ENCODE peak calls at places on chromosomes 16 and 17, in eight cellular contexts. G is endothelial cell; E is astrocyte of the spinal cord; B is GDM1; H is upper lobe of right lung; Y is posterior vena cava; J is amygdala; R is CD8-positive, alpha-beta T cell. U is an unnamed sample.

GRCh38 chr17:39208893-39209292 is 8.8 kb downstream of the RPL19 start:
- DNase-seq in B (no peak), R (peak), Y (no peak), J (no peak), H (peak), G (no peak), E (no peak), U (no peak)

GRCh38 chr17:7673239-7673638 is 14.1 kb downstream of the TP53 start:
- DNase-seq in R (peak), E (no peak), G (no peak), B (no peak), H (no peak), J (no peak), Y (no peak), U (no peak)

GRCh38 chr17:14011740-14012405 is 57.4 kb upstream of the COX10 start:
- DNase-seq in R (no peak), J (no peak), G (peak), B (no peak), E (no peak), H (no peak), Y (no peak), U (no peak)

GRCh38 chr17:17613708-17614114 is 22.2 kb upstream of the PEMT start:
- DNase-seq in R (peak), E (peak), J (no peak), B (peak), H (no peak), G (peak), Y (no peak), U (no peak)

GRCh38 chr17:31556969-31557620 is 165.6 kb downstream of the RAB11FIP4 start:
- DNase-seq in B (no peak), R (no peak), E (no peak), Y (no peak), G (no peak), H (no peak), J (no peak), U (no peak)

GRCh38 chr17:31425646-31426045 is 34.2 kb downstream of the RAB11FIP4 start:
- DNase-seq in B (no peak), J (no peak), E (no peak), G (no peak), Y (peak), R (no peak), H (no peak), U (no peak)

GRCh38 chr16:12265168-12265567 is 288.6 kb downstream of the SNX29 start:
- DNase-seq in E (no peak), R (no peak), J (no peak), B (no peak), H (no peak), Y (no peak), G (no peak), U (no peak)

GRCh38 chr17:55588858-55589257 is 77.6 kb upstream of the SMIM36 start:
- DNase-seq in G (no peak), B (no peak), Y (no peak), E (peak), H (no peak), J (no peak), R (no peak), U (no peak)

GRCh38 chr16:82331397-82331796 is 161.4 kb upstream of the MPHOSPH6 start:
- DNase-seq in E (no peak), H (no peak), G (no peak), Y (no peak), R (no peak), J (no peak), B (no peak), U (no peak)

GRCh38 chr17:50176559-50177471 is 11.0 kb downstream of the SGCA start:
- DNase-seq in B (no peak), H (no peak), R (no peak), G (no peak), Y (no peak), J (no peak), E (no peak), U (no peak)

GRCh38 chr17:61230972-61231820 is 168.4 kb upstream of the TBX2 start:
- DNase-seq in H (no peak), B (no peak), E (no peak), R (no peak), J (no peak), G (no peak), Y (no peak), U (no peak)

GRCh38 chr17:56593073-56593740 is at the start of gene NOG:
- DNase-seq in J (peak), R (peak), G (peak), B (peak), E (peak), Y (peak), H (peak), U (peak)

GRCh38 chr16:21991621-21992020 is 9.3 kb downstream of the PDZD9 start:
- DNase-seq in B (no peak), H (no peak), E (no peak), G (no peak), Y (no peak), R (no peak), J (no peak), U (no peak)

GRCh38 chr16:86831366-86831765 is 253.0 kb downstream of the FOXL1 start:
- DNase-seq in R (no peak), E (no peak), B (no peak), H (no peak), Y (peak), G (no peak), J (no peak), U (no peak)

GRCh38 chr17:63399856-63400255 is 46.2 kb downstream of the CYB561 start:
- DNase-seq in B (no peak), H (no peak), R (no peak), Y (peak), G (peak), J (no peak), E (peak), U (no peak)

GRCh38 chr16:72120026-72120425 is 26.4 kb downstream of the DHX38 start:
- DNase-seq in G (no peak), Y (no peak), E (no peak), J (no peak), H (no peak), B (no peak), R (no peak), U (peak)

GRCh38 chr17:50204431-50204830 is 3.0 kb upstream of the COL1A1 start:
- DNase-seq in G (no peak), Y (peak), E (no peak), J (no peak), B (no peak), H (no peak), R (no peak), U (no peak)

GRCh38 chr16:83979456-83979855 is 11.4 kb downstream of the NECAB2 start:
- DNase-seq in E (no peak), H (no peak), J (no peak), B (no peak), Y (no peak), G (no peak), R (no peak), U (no peak)

GRCh38 chr16:70804153-70804728 is 3.3 kb upstream of the VAC14 start:
- DNase-seq in R (no peak), H (no peak), J (no peak), B (no peak), E (peak), G (no peak), Y (no peak), U (no peak)

GRCh38 chr17:65287040-65287439 is 149.9 kb downstream of the RGS9 start:
- DNase-seq in B (no peak), E (peak), G (no peak), H (no peak), R (no peak), J (no peak), Y (no peak), U (peak)

GRCh38 chr17:31158741-31159377 is 64.1 kb downstream of the NF1 start:
- DNase-seq in H (no peak), G (no peak), Y (no peak), E (no peak), R (no peak), B (no peak), J (no peak), U (no peak)

GRCh38 chr17:31754239-31754945 is 104.7 kb downstream of the COPRS start:
- DNase-seq in Y (no peak), J (no peak), E (peak), H (no peak), B (no peak), G (no peak), R (no peak), U (no peak)

GRCh38 chr16:22346463-22346862 is 28.0 kb downstream of the CDR2 start:
- DNase-seq in B (no peak), H (no peak), R (no peak), E (no peak), J (no peak), Y (no peak), G (no peak), U (no peak)

GRCh38 chr16:87554754-87555427 is 47.4 kb upstream of the JPH3 start:
- DNase-seq in B (no peak), H (no peak), G (no peak), J (no peak), R (no peak), Y (no peak), E (no peak), U (no peak)

GRCh38 chr16:24847358-24847664 is 1.5 kb downstream of the SLC5A11 start:
- DNase-seq in R (no peak), H (no peak), E (no peak), Y (no peak), J (no peak), G (no peak), B (no peak), U (no peak)

GRCh38 chr17:80191192-80191591 is 21.4 kb downstream of the CARD14 start:
- DNase-seq in H (no peak), B (no peak), J (no peak), E (no peak), R (no peak), Y (no peak), G (no peak), U (no peak)

GRCh38 chr16:75109732-75110243 is 6.8 kb downstream of the LDHD start:
- DNase-seq in R (no peak), G (no peak), Y (peak), E (peak), J (no peak), B (no peak), H (peak), U (no peak)

GRCh38 chr17:75634376-75634740 is 1.1 kb downstream of the SMIM5 start:
- DNase-seq in B (no peak), G (no peak), Y (no peak), E (no peak), J (no peak), R (no peak), H (no peak), U (no peak)

GRCh38 chr16:79210629-79211028 is 389.9 kb downstream of the MAF start:
- DNase-seq in J (no peak), B (no peak), H (no peak), G (no peak), R (no peak), E (no peak), Y (no peak), U (no peak)

GRCh38 chr16:3413730-3414379 is 12.8 kb downstream of the ZNF174 start:
- DNase-seq in G (no peak), H (no peak), E (no peak), R (no peak), Y (no peak), J (no peak), B (no peak), U (no peak)

U was measured in type B pancreatic cell.